ENCODE peak calls at places on chromosome 22, in four cellular contexts. H is pancreas, M is psoas muscle, N is fibroblast of lung. C is an unnamed sample.
A peak's percentile ranks its signal among the peaks of the same experiment; 100 is the strongest.

GRCh38 chr22:30434775-30435315 is 9.3 kb downstream of the MTFP1 start:
- DNase-seq in N (no peak), H (no peak), M (no peak), C (no peak)

GRCh38 chr22:42928969-42929837 is 72.1 kb upstream of the ARFGAP3 start:
- DNase-seq in H (no peak), M (peak; percentile 62), N (no peak), C (no peak)

GRCh38 chr22:36295247-36295646 is 42.3 kb downstream of the APOL1 start:
- DNase-seq in N (no peak), M (no peak), H (no peak), C (no peak)

GRCh38 chr22:27331526-27332281 is 469.9 kb downstream of the MN1 start:
- DNase-seq in N (peak; percentile 47), M (peak; percentile 41), H (peak; percentile 69), C (peak; percentile 14)

GRCh38 chr22:24427500-24428164 is at the start of gene ADORA2A:
- DNase-seq in M (no peak), H (no peak), N (no peak), C (no peak)

GRCh38 chr22:19289475-19290161 is 1.9 kb downstream of the CLTCL1 start:
- DNase-seq in M (no peak), N (peak; percentile 49), H (no peak), C (no peak)

GRCh38 chr22:35349368-35349703 is 31.6 kb upstream of the HMOX1 start:
- DNase-seq in H (no peak), N (no peak), M (no peak), C (no peak)

GRCh38 chr22:37431366-37431765 is 4.1 kb upstream of the ELFN2 start:
- DNase-seq in N (no peak), M (no peak), H (no peak), C (no peak)

GRCh38 chr22:27381960-27382742 is 419.4 kb downstream of the MN1 start:
- DNase-seq in M (no peak), H (no peak), N (no peak), C (no peak)

GRCh38 chr22:31637375-31637937 is 24.6 kb downstream of the PISD start:
- DNase-seq in N (no peak), H (no peak), M (no peak), C (no peak)

GRCh38 chr22:47681766-47682165 is 919.3 kb downstream of the TBC1D22A start:
- DNase-seq in M (no peak), H (no peak), N (no peak), C (no peak)

GRCh38 chr22:23073506-23074229 is 3.3 kb downstream of the GNAZ start:
- DNase-seq in N (no peak), H (no peak), M (peak; percentile 7), C (no peak)

GRCh38 chr22:23076896-23077572 is 6.7 kb downstream of the GNAZ start:
- DNase-seq in N (no peak), M (no peak), H (no peak), C (no peak)

GRCh38 chr22:23075050-23075449 is 4.7 kb downstream of the GNAZ start:
- DNase-seq in M (peak; percentile 5), N (no peak), H (no peak), C (no peak)

GRCh38 chr22:23074451-23074850 is 4.1 kb downstream of the GNAZ start:
- DNase-seq in N (no peak), H (no peak), M (peak; percentile 7), C (no peak)

DNA sequence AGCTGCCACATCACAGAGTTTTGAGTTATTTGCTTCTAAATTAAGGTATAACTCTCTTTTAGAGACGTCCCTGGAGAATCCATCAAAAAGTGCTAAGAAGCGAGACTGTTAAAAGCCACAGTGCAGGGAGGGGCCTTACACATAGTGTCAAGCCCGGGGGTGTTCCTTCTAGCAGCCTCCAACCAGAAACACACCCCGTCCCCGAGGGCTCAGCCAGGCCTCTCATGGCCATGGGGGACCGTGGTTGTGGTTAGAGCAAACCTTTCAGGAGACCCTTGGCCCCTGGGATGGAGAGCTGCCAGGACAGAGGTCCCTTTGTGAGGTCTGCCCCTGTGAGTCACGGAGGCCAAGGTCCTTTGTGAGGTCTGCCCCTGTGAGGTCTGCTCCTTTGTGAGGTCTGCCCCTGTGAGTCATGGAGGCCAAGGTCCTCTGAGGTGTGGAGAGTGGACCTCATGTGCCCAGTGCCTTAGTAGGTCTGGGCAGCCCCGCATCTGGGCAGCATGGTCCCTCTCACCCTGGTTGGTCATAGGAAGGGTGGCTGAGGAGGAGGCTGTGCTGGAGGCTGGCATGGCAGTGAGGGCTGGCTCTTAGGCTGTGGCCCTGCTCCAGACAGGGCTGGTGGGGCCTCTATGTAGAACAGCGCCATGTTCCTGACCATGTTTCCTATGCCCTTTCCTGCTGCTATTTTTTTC is 5.4 kb downstream of the GNAZ start:
- DNase-seq in M (peak; percentile 15), H (no peak), N (no peak), C (no peak)
- H3K27ac ChIP-seq in M (no peak overlapping the region), H (no peak overlapping the region), N (no peak overlapping the region), C (peak overlapping the region; percentile 53)

DNA sequence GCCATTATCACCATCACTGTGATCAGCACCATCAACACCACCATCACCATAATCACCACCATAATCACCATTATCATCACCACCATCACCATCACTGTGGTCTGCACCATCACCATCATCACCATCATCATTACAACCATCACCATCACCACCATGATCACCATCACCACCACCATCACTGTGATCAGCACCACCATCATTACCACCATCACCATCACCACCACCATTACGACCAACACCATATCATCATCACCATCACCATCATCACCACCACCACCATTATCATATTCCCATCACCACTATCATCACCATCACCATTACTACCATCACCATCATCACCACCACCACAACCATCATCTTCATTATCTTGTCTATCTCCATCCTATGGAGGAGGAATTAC is 125.2 kb downstream of the PHF21B start:
- DNase-seq in H (no peak), M (no peak), N (no peak), C (no peak)
- H3K27ac ChIP-seq in H (no peak overlapping the region), M (no peak overlapping the region), N (no peak overlapping the region), C (no peak overlapping the region)

GRCh38 chr22:25666308-25666707 is 75.7 kb upstream of the MYO18B start:
- DNase-seq in N (peak; percentile 55), H (peak; percentile 23), M (peak; percentile 75), C (no peak)
- H3K27ac ChIP-seq in N (no peak overlapping the region), H (no peak overlapping the region), M (no peak overlapping the region), C (no peak overlapping the region)

GRCh38 chr22:40678493-40679248 is 613 bp upstream of the MCHR1 start:
- DNase-seq in H (no peak), N (no peak), M (no peak), C (no peak)

GRCh38 chr22:40679249-40679963 is at the start of gene MCHR1:
- DNase-seq in N (no peak), H (no peak), M (no peak), C (no peak)

GRCh38 chr22:40679964-40680818 is 907 bp downstream of the MCHR1 start:
- DNase-seq in H (no peak), N (no peak), M (no peak), C (no peak)

GRCh38 chr22:40680819-40681183 is 1.5 kb downstream of the MCHR1 start:
- DNase-seq in M (no peak), N (no peak), H (no peak), C (no peak)

GRCh38 chr22:40681451-40681850 is 2.2 kb downstream of the MCHR1 start:
- DNase-seq in N (no peak), H (no peak), M (no peak), C (no peak)
- H3K27ac ChIP-seq in N (no peak overlapping the region), H (no peak overlapping the region), M (no peak overlapping the region), C (no peak overlapping the region)

GRCh38 chr22:45318168-45318557 is 8.4 kb downstream of the FAM118A start:
- DNase-seq in N (peak; percentile 93), H (peak; percentile 40), M (peak; percentile 79), C (no peak)

GRCh38 chr22:45319319-45319675 is 9.6 kb downstream of the FAM118A start:
- DNase-seq in N (peak; percentile 91), M (no peak), H (no peak), C (no peak)

GRCh38 chr22:45318558-45319318 is 9.0 kb downstream of the FAM118A start:
- DNase-seq in N (peak; percentile 76), H (no peak), M (no peak), C (no peak)

GRCh38 chr22:45316796-45317526 is 7.2 kb downstream of the FAM118A start:
- DNase-seq in H (no peak), N (no peak), M (no peak), C (no peak)

DNA sequence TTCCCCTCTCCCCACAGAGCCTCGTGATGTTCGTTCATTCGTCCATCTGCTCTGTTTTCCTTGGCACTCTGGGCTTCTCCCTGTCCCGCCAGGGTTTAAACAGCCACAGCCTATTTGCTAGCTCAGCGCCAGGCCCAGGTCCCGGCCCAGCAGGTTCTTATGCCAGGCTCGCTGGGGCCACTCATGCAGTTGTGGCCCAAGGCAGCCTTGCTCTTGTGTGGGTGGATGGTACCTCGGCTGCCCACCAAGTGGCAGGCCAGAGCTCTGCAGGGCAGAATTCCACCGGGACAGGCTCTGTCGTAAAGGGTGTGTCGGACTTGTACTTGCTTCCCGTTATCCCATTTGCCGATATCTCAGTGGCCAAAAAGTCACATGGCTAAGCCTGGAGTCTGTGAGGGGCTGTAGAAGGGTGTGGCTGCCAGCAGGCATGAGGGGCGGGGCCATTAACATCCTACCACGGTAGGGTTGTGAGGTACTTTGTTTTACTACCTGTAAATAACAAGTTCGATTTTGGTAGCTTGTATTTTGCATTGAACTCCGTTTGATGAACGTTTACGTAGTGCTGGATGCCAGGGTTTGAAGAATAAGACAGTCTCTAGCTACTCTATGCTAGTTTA is 7.9 kb downstream of the FAM118A start:
- DNase-seq in H (no peak), M (peak; percentile 60), N (peak; percentile 60), C (no peak)
- H3K27ac ChIP-seq in H (peak overlapping the region; percentile 53), M (peak overlapping the region; percentile 79), N (peak overlapping the region; percentile 88), C (no peak overlapping the region)

GRCh38 chr22:25564979-25565677 is 653 bp downstream of the GRK3 start:
- DNase-seq in N (no peak), H (peak; percentile 11), M (peak; percentile 33), C (no peak)

GRCh38 chr22:25563757-25564319 is 637 bp upstream of the GRK3 start:
- DNase-seq in N (no peak), H (no peak), M (no peak), C (peak; percentile 14)

GRCh38 chr22:25567305-25567704 is 2.8 kb downstream of the GRK3 start:
- DNase-seq in H (no peak), M (no peak), N (no peak), C (no peak)

GRCh38 chr22:25566812-25567211 is 2.3 kb downstream of the GRK3 start:
- DNase-seq in H (no peak), M (no peak), N (no peak), C (no peak)

DNA sequence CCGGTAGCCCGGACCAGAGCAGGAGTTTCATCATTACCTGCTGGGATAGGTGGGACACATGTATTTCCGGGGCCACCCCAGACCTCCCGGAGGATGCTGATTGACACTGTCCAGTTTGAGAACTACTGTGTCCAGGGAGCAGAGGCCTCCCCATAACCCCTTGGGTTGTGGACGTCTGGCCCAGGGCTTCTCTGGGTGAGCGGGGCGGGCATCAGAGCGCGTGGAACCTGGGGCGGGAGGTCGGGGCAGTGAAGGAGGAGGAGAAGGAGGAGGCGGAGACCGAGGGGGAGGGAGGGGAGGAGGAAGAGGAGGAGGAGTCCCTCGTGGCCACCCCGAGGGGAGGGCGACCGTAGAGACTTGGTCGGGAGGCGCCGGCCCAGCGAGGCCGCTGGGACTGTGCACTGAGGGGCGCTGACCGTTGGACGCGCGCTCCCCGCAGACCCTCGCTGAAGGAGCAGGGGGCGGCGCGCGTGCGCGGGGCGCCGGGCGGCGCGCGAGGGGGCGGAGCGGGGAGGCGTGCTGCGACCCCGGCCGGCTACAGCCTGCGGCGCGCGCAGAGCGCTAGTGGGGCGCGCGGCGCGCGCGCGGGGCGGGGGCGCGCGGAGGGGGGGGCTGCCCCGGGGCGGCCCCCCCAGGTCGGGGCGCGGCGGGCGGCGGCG is at the start of gene GRK3:
- DNase-seq in M (peak; percentile 74), H (peak; percentile 70), N (peak; percentile 39), C (peak; percentile 67)
- H3K27ac ChIP-seq in M (peak within 1 kb of the TSS; percentile 16), H (peak within 1 kb of the TSS; percentile 71), N (no peak within 1 kb of the TSS), C (peak within 1 kb of the TSS; percentile 67)

C was measured in substantia nigra.